ENCODE peak calls at places on chromosomes 3 and 15, in nine cellular contexts. One of them, this sample, is unnamed.

GRCh38 chr15:101445562-101446526 is 43.7 kb downstream of the PCSK6 start:
- DNase-seq in ovary: no peak
- DNase-seq in A673: peak
- DNase-seq in thyroid gland: peak
- DNase-seq in heart right ventricle: peak
- DNase-seq in choroid plexus epithelial cell: peak
- DNase-seq in GM06990: no peak
- DNase-seq in colonic mucosa: no peak
- DNase-seq in AG04450: no peak
- DNase-seq in this sample: peak

GRCh38 chr15:29208352-29208751 is 61.3 kb downstream of the NSMCE3 start:
- DNase-seq in ovary: no peak
- DNase-seq in A673: peak
- DNase-seq in thyroid gland: no peak
- DNase-seq in heart right ventricle: no peak
- DNase-seq in choroid plexus epithelial cell: peak
- DNase-seq in GM06990: no peak
- DNase-seq in colonic mucosa: no peak
- DNase-seq in AG04450: no peak
- DNase-seq in this sample: no peak

GRCh38 chr15:68183886-68184285 is 21.2 kb downstream of the CALML4 start:
- DNase-seq in ovary: no peak
- DNase-seq in A673: peak
- DNase-seq in thyroid gland: no peak
- DNase-seq in heart right ventricle: no peak
- DNase-seq in choroid plexus epithelial cell: peak
- DNase-seq in GM06990: no peak
- DNase-seq in colonic mucosa: no peak
- DNase-seq in AG04450: no peak
- DNase-seq in this sample: peak

GRCh38 chr3:39127296-39127906 is 19.9 kb downstream of the TTC21A start:
- DNase-seq in ovary: no peak
- DNase-seq in A673: no peak
- DNase-seq in thyroid gland: no peak
- DNase-seq in heart right ventricle: no peak
- DNase-seq in choroid plexus epithelial cell: no peak
- DNase-seq in GM06990: no peak
- DNase-seq in colonic mucosa: no peak
- DNase-seq in AG04450: no peak
- DNase-seq in this sample: no peak

GRCh38 chr15:40847225-40847961 is 3.5 kb downstream of the SPINT1 start:
- DNase-seq in ovary: no peak
- DNase-seq in A673: peak
- DNase-seq in thyroid gland: peak
- DNase-seq in heart right ventricle: peak
- DNase-seq in choroid plexus epithelial cell: peak
- DNase-seq in GM06990: peak
- DNase-seq in colonic mucosa: peak
- DNase-seq in AG04450: no peak
- DNase-seq in this sample: no peak

GRCh38 chr3:160170409-160171370 is 54.5 kb upstream of the C3orf80 start:
- DNase-seq in ovary: no peak
- DNase-seq in A673: no peak
- DNase-seq in thyroid gland: no peak
- DNase-seq in heart right ventricle: no peak
- DNase-seq in choroid plexus epithelial cell: no peak
- DNase-seq in GM06990: no peak
- DNase-seq in colonic mucosa: no peak
- DNase-seq in AG04450: no peak
- DNase-seq in this sample: no peak

GRCh38 chr15:31480356-31481058 is 153.9 kb downstream of the KLF13 start:
- DNase-seq in ovary: no peak
- DNase-seq in A673: no peak
- DNase-seq in thyroid gland: no peak
- DNase-seq in heart right ventricle: no peak
- DNase-seq in choroid plexus epithelial cell: no peak
- DNase-seq in GM06990: no peak
- DNase-seq in colonic mucosa: no peak
- DNase-seq in AG04450: no peak
- DNase-seq in this sample: no peak

GRCh38 chr3:195880037-195880431 is 28.3 kb downstream of the TNK2 start:
- DNase-seq in ovary: no peak
- DNase-seq in A673: no peak
- DNase-seq in thyroid gland: no peak
- DNase-seq in heart right ventricle: no peak
- DNase-seq in choroid plexus epithelial cell: no peak
- DNase-seq in GM06990: no peak
- DNase-seq in colonic mucosa: no peak
- DNase-seq in AG04450: no peak
- DNase-seq in this sample: no peak

GRCh38 chr3:51934991-51935885 is 6.5 kb downstream of the RRP9 start:
- DNase-seq in ovary: no peak
- DNase-seq in A673: no peak
- DNase-seq in thyroid gland: no peak
- DNase-seq in heart right ventricle: no peak
- DNase-seq in choroid plexus epithelial cell: no peak
- DNase-seq in GM06990: no peak
- DNase-seq in colonic mucosa: no peak
- DNase-seq in AG04450: no peak
- DNase-seq in this sample: no peak

GRCh38 chr3:12194209-12194608 is 35.5 kb upstream of the TIMP4 start:
- DNase-seq in ovary: no peak
- DNase-seq in A673: peak
- DNase-seq in thyroid gland: no peak
- DNase-seq in heart right ventricle: no peak
- DNase-seq in choroid plexus epithelial cell: peak
- DNase-seq in GM06990: peak
- DNase-seq in colonic mucosa: no peak
- DNase-seq in AG04450: peak
- DNase-seq in this sample: peak

GRCh38 chr3:12195231-12195630 is 36.5 kb upstream of the TIMP4 start:
- DNase-seq in ovary: no peak
- DNase-seq in A673: no peak
- DNase-seq in thyroid gland: no peak
- DNase-seq in heart right ventricle: no peak
- DNase-seq in choroid plexus epithelial cell: no peak
- DNase-seq in GM06990: no peak
- DNase-seq in colonic mucosa: no peak
- DNase-seq in AG04450: no peak
- DNase-seq in this sample: peak

GRCh38 chr3:12193485-12194165 is 34.9 kb upstream of the TIMP4 start:
- DNase-seq in ovary: no peak
- DNase-seq in A673: peak
- DNase-seq in thyroid gland: no peak
- DNase-seq in heart right ventricle: no peak
- DNase-seq in choroid plexus epithelial cell: peak
- DNase-seq in GM06990: peak
- DNase-seq in colonic mucosa: peak
- DNase-seq in AG04450: peak
- DNase-seq in this sample: peak

GRCh38 chr3:12192655-12193484 is 34.2 kb upstream of the TIMP4 start:
- DNase-seq in ovary: no peak
- DNase-seq in A673: no peak
- DNase-seq in thyroid gland: no peak
- DNase-seq in heart right ventricle: no peak
- DNase-seq in choroid plexus epithelial cell: no peak
- DNase-seq in GM06990: no peak
- DNase-seq in colonic mucosa: no peak
- DNase-seq in AG04450: no peak
- DNase-seq in this sample: no peak

DNA sequence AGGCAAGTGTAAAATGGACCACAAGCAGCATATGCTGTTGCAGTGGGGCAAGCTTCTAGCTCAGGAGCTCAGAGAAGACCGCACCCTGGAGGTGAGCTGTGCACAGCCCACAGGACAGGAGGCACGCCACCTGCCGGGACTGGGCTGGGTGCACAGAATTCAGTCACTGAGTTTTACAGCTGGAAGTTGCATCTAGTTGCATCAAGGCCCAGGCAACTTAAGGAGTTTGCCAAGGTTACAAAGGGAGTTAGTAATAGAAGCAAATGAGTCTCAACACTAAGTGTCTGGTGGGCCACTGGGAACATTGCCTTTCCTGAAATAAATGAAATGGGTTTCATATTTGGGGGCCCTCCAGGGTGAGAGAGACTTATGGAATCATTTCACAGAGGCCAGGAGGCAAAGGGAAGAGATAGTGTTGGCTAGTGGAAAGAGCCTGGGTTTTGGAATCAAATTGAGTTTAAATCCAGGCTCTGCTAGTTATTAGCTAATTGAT is 36.0 kb upstream of the TIMP4 start:
- DNase-seq in ovary: no peak
- DNase-seq in A673: peak
- DNase-seq in thyroid gland: no peak
- DNase-seq in heart right ventricle: no peak
- DNase-seq in choroid plexus epithelial cell: peak
- DNase-seq in GM06990: peak
- DNase-seq in colonic mucosa: peak
- DNase-seq in AG04450: no peak
- DNase-seq in this sample: peak
- TF ChIP-seq CTCF in ovary: no peak
- TF ChIP-seq CTCF in A673: no peak
- TF ChIP-seq CTCF in thyroid gland: no peak
- TF ChIP-seq CTCF in heart right ventricle: no peak
- TF ChIP-seq CTCF in choroid plexus epithelial cell: peak
- TF ChIP-seq CTCF in GM06990: peak
- TF ChIP-seq CTCF in colonic mucosa: peak
- TF ChIP-seq CTCF in AG04450: no peak
- TF ChIP-seq CTCF in this sample: peak

GRCh38 chr3:44136421-44136820 is 105.3 kb upstream of the TOPAZ1 start:
- DNase-seq in ovary: no peak
- DNase-seq in A673: peak
- DNase-seq in thyroid gland: no peak
- DNase-seq in heart right ventricle: no peak
- DNase-seq in choroid plexus epithelial cell: peak
- DNase-seq in GM06990: no peak
- DNase-seq in colonic mucosa: no peak
- DNase-seq in AG04450: no peak
- DNase-seq in this sample: no peak

GRCh38 chr3:44132593-44132992 is 109.1 kb upstream of the TOPAZ1 start:
- DNase-seq in ovary: no peak
- DNase-seq in A673: no peak
- DNase-seq in thyroid gland: no peak
- DNase-seq in heart right ventricle: no peak
- DNase-seq in choroid plexus epithelial cell: no peak
- DNase-seq in GM06990: no peak
- DNase-seq in colonic mucosa: no peak
- DNase-seq in AG04450: no peak
- DNase-seq in this sample: no peak

GRCh38 chr3:44130249-44130648 is 111.4 kb upstream of the TOPAZ1 start:
- DNase-seq in ovary: no peak
- DNase-seq in A673: no peak
- DNase-seq in thyroid gland: no peak
- DNase-seq in heart right ventricle: no peak
- DNase-seq in choroid plexus epithelial cell: no peak
- DNase-seq in GM06990: no peak
- DNase-seq in colonic mucosa: no peak
- DNase-seq in AG04450: no peak
- DNase-seq in this sample: no peak

GRCh38 chr3:44128057-44128775 is 113.5 kb upstream of the TOPAZ1 start:
- DNase-seq in ovary: no peak
- DNase-seq in A673: no peak
- DNase-seq in thyroid gland: no peak
- DNase-seq in heart right ventricle: no peak
- DNase-seq in choroid plexus epithelial cell: no peak
- DNase-seq in GM06990: no peak
- DNase-seq in colonic mucosa: no peak
- DNase-seq in AG04450: no peak
- DNase-seq in this sample: no peak

DNA sequence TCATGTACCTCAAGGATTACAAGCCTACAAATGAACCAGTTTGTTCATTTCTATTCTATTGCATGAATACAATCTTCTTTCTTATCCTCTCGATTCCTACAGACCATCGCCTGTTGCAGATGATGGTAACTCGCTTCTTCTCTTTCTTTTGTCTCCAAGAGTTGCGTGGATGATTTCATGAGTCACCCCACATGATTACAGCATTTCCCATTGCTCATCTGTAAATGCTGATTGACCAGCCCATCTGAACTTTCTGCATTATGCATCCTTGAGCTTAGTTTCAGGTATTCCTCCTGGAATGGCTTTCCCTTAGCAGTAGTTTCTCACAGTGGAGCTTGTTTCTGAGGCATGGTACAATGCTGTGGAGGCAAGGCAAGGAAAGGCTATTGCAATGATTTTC is 109.6 kb upstream of the TOPAZ1 start:
- DNase-seq in ovary: no peak
- DNase-seq in A673: no peak
- DNase-seq in thyroid gland: no peak
- DNase-seq in heart right ventricle: no peak
- DNase-seq in choroid plexus epithelial cell: no peak
- DNase-seq in GM06990: no peak
- DNase-seq in colonic mucosa: no peak
- DNase-seq in AG04450: no peak
- DNase-seq in this sample: no peak
- H3K4me3 ChIP-seq in ovary: no peak
- H3K4me3 ChIP-seq in A673: no peak
- H3K4me3 ChIP-seq in thyroid gland: no peak
- H3K4me3 ChIP-seq in heart right ventricle: no peak
- H3K4me3 ChIP-seq in choroid plexus epithelial cell: no peak
- H3K4me3 ChIP-seq in GM06990: no peak
- H3K4me3 ChIP-seq in colonic mucosa: no peak
- H3K4me3 ChIP-seq in AG04450: no peak
- H3K4me3 ChIP-seq in this sample: no peak

GRCh38 chr3:165803471-165803870 is 33.8 kb downstream of the BCHE start:
- DNase-seq in ovary: no peak
- DNase-seq in A673: no peak
- DNase-seq in thyroid gland: no peak
- DNase-seq in heart right ventricle: no peak
- DNase-seq in choroid plexus epithelial cell: no peak
- DNase-seq in GM06990: no peak
- DNase-seq in colonic mucosa: no peak
- DNase-seq in AG04450: no peak
- DNase-seq in this sample: no peak

GRCh38 chr3:165800970-165801369 is 36.3 kb downstream of the BCHE start:
- DNase-seq in ovary: no peak
- DNase-seq in A673: peak
- DNase-seq in thyroid gland: no peak
- DNase-seq in heart right ventricle: no peak
- DNase-seq in choroid plexus epithelial cell: no peak
- DNase-seq in GM06990: peak
- DNase-seq in colonic mucosa: no peak
- DNase-seq in AG04450: no peak
- DNase-seq in this sample: no peak

GRCh38 chr3:165796701-165797100 is 40.5 kb downstream of the BCHE start:
- DNase-seq in ovary: no peak
- DNase-seq in A673: peak
- DNase-seq in thyroid gland: no peak
- DNase-seq in heart right ventricle: no peak
- DNase-seq in choroid plexus epithelial cell: no peak
- DNase-seq in GM06990: no peak
- DNase-seq in colonic mucosa: no peak
- DNase-seq in AG04450: no peak
- DNase-seq in this sample: no peak

GRCh38 chr3:165797551-165797950 is 39.7 kb downstream of the BCHE start:
- DNase-seq in ovary: no peak
- DNase-seq in A673: peak
- DNase-seq in thyroid gland: no peak
- DNase-seq in heart right ventricle: no peak
- DNase-seq in choroid plexus epithelial cell: no peak
- DNase-seq in GM06990: no peak
- DNase-seq in colonic mucosa: no peak
- DNase-seq in AG04450: no peak
- DNase-seq in this sample: no peak
- TF ChIP-seq CTCF in ovary: no peak
- TF ChIP-seq CTCF in A673: no peak
- TF ChIP-seq CTCF in thyroid gland: no peak
- TF ChIP-seq CTCF in heart right ventricle: no peak
- TF ChIP-seq CTCF in choroid plexus epithelial cell: no peak
- TF ChIP-seq CTCF in GM06990: no peak
- TF ChIP-seq CTCF in colonic mucosa: no peak
- TF ChIP-seq CTCF in AG04450: no peak
- TF ChIP-seq CTCF in this sample: no peak

GRCh38 chr3:72482589-72483249 is 365.5 kb downstream of the SHQ1 start:
- DNase-seq in ovary: peak
- DNase-seq in A673: peak
- DNase-seq in thyroid gland: peak
- DNase-seq in heart right ventricle: peak
- DNase-seq in choroid plexus epithelial cell: peak
- DNase-seq in GM06990: peak
- DNase-seq in colonic mucosa: peak
- DNase-seq in AG04450: peak
- DNase-seq in this sample: peak
- H3K4me3 ChIP-seq in ovary: peak
- H3K4me3 ChIP-seq in A673: peak
- H3K4me3 ChIP-seq in thyroid gland: no peak
- H3K4me3 ChIP-seq in heart right ventricle: peak
- H3K4me3 ChIP-seq in choroid plexus epithelial cell: peak
- H3K4me3 ChIP-seq in GM06990: peak
- H3K4me3 ChIP-seq in colonic mucosa: no peak
- H3K4me3 ChIP-seq in AG04450: peak
- H3K4me3 ChIP-seq in this sample: peak